ENCODE peak calls at places on chromosomes 6 and 20, in seven cellular contexts. D is memory B cell; O is germinal center; C is NCI-H524 treated with DMSO at 0.1 percent for 48 hours; J is stomach; Q is effector memory CD8-positive, alpha-beta T cell; G is ELR. A is an unnamed sample.

GRCh38 chr6:117215353-117216090 is 49.8 kb upstream of the VGLL2 start:
- DNase-seq in D (no peak), O (no peak), C (no peak), J (no peak), Q (no peak), G (no peak), A (no peak)

GRCh38 chr20:15061955-15062354 is 724.5 kb upstream of the FLRT3 start:
- DNase-seq in D (no peak), O (no peak), C (no peak), J (no peak), Q (no peak), G (no peak), A (no peak)

GRCh38 chr6:37005061-37005810 is at the start of gene FGD2:
- DNase-seq in D (peak), O (peak), C (no peak), J (no peak), Q (no peak), G (no peak), A (no peak)

GRCh38 chr6:42028234-42029061 is 21.9 kb upstream of the TAF8 start:
- DNase-seq in D (no peak), O (no peak), C (no peak), J (no peak), Q (no peak), G (peak), A (no peak)

GRCh38 chr6:1720620-1721322 is 111.1 kb downstream of the FOXC1 start:
- DNase-seq in D (no peak), O (no peak), C (no peak), J (no peak), Q (no peak), G (no peak), A (no peak)

GRCh38 chr6:7189101-7189721 is 81.5 kb downstream of the RREB1 start:
- DNase-seq in D (no peak), O (no peak), C (no peak), J (no peak), Q (no peak), G (no peak), A (no peak)

GRCh38 chr6:140544431-140544830 is 1170.0 kb upstream of the CITED2 start:
- DNase-seq in D (no peak), O (no peak), C (no peak), J (no peak), Q (no peak), G (no peak), A (no peak)

GRCh38 chr6:35073211-35073610 is 67.9 kb downstream of the TCP11 start:
- DNase-seq in D (no peak), O (no peak), C (no peak), J (no peak), Q (no peak), G (no peak), A (no peak)

GRCh38 chr6:33040157-33040556 is 30.8 kb upstream of the HLA-DOA start:
- DNase-seq in D (no peak), O (no peak), C (no peak), J (no peak), Q (no peak), G (no peak), A (no peak)

GRCh38 chr6:2993755-2994317 is 5.9 kb upstream of the NQO2 start:
- DNase-seq in D (no peak), O (no peak), C (no peak), J (no peak), Q (no peak), G (no peak), A (no peak)

GRCh38 chr6:57303931-57304681 is 13.3 kb upstream of the PRIM2 start:
- DNase-seq in D (no peak), O (no peak), C (no peak), J (no peak), Q (no peak), G (no peak), A (no peak)

GRCh38 chr6:39341942-39342341 is 19.4 kb upstream of the KCNK16 start:
- DNase-seq in D (no peak), O (no peak), C (no peak), J (no peak), Q (no peak), G (no peak), A (no peak)

GRCh38 chr6:149867876-149868640 is 3.9 kb upstream of the LRP11 start:
- DNase-seq in D (no peak), O (no peak), C (no peak), J (no peak), Q (no peak), G (peak), A (no peak)

GRCh38 chr6:113903666-113904330 is 46.7 kb downstream of the MARCKS start:
- DNase-seq in D (no peak), O (no peak), C (no peak), J (peak), Q (no peak), G (peak), A (no peak)

GRCh38 chr6:70338775-70339174 is 35.9 kb upstream of the COL9A1 start:
- DNase-seq in D (no peak), O (no peak), C (no peak), J (no peak), Q (no peak), G (no peak), A (no peak)

GRCh38 chr6:54291146-54291545 is 17.1 kb upstream of the TINAG start:
- DNase-seq in D (no peak), O (no peak), C (no peak), J (no peak), Q (no peak), G (peak), A (no peak)

GRCh38 chr6:41657131-41658094 is 19.1 kb downstream of the MDFI start:
- DNase-seq in D (no peak), O (no peak), C (no peak), J (no peak), Q (no peak), G (no peak), A (no peak)

GRCh38 chr6:40477246-40478126 is 109.7 kb downstream of the LRFN2 start:
- DNase-seq in D (no peak), O (no peak), C (peak), J (no peak), Q (peak), G (no peak), A (peak)

GRCh38 chr6:152828431-152828830 is 77.8 kb downstream of the VIP start:
- DNase-seq in D (no peak), O (no peak), C (peak), J (no peak), Q (no peak), G (no peak), A (no peak)

GRCh38 chr6:11096109-11096508 is 2.5 kb downstream of the SMIM13 start:
- DNase-seq in D (no peak), O (no peak), C (no peak), J (no peak), Q (no peak), G (peak), A (no peak)

GRCh38 chr6:99589290-99589672 is 17.4 kb upstream of the PRDM13 start:
- DNase-seq in D (peak), O (peak), C (no peak), J (no peak), Q (no peak), G (peak), A (peak)

GRCh38 chr6:74280130-74280692 is 584.2 kb downstream of the CD109 start:
- DNase-seq in D (no peak), O (no peak), C (no peak), J (no peak), Q (no peak), G (no peak), A (no peak)

GRCh38 chr6:67792996-67793395 is 842.1 kb upstream of the ADGRB3 start:
- DNase-seq in D (no peak), O (no peak), C (no peak), J (no peak), Q (no peak), G (no peak), A (no peak)

GRCh38 chr6:111605100-111605748 is 454 bp downstream of the TRAF3IP2 start:
- DNase-seq in D (no peak), O (peak), C (no peak), J (peak), Q (peak), G (peak), A (no peak)

GRCh38 chr20:38861071-38861401 is 55.5 kb downstream of the PPP1R16B start:
- DNase-seq in D (no peak), O (no peak), C (no peak), J (no peak), Q (no peak), G (no peak), A (no peak)

GRCh38 chr20:62745279-62745958 is 36.8 kb downstream of the NTSR1 start:
- DNase-seq in D (no peak), O (no peak), C (no peak), J (no peak), Q (no peak), G (no peak), A (no peak)

GRCh38 chr6:128278876-128279275 is 241.5 kb downstream of the PTPRK start:
- DNase-seq in D (no peak), O (no peak), C (no peak), J (no peak), Q (no peak), G (no peak), A (no peak)

A was measured in NCI-H1092 treated with DMSO at 0.1 percent for 48 hours.